ENCODE peak calls at places on chromosome 1, in seven cellular contexts. Z is MM.1S, M is NCI-H2171 treated with DMSO at 0.1 percent for 48 hours, R is foreskin fibroblast, V is activated T-cell treated with anti-CD3 and anti-CD28 coated beads for 24 hours, O is nephron progenitor cell, J is fibroblast of lung. A is an unnamed sample.

GRCh38 chr1:150551784-150552691 is 2.8 kb downstream of the ADAMTSL4 start:
- DNase-seq in Z (no peak), M (no peak), R (peak), V (no peak), O (no peak), J (peak), A (no peak)

GRCh38 chr1:209743145-209743482 is 12.7 kb upstream of the TRAF3IP3 start:
- DNase-seq in Z (no peak), M (no peak), R (peak), V (no peak), O (no peak), J (peak), A (no peak)

GRCh38 chr1:160972939-160973338 is 18.3 kb upstream of the ITLN2 start:
- DNase-seq in Z (no peak), M (no peak), R (no peak), V (no peak), O (no peak), J (no peak), A (no peak)

GRCh38 chr1:197557302-197557701 is 218.0 kb downstream of the DENND1B start:
- DNase-seq in Z (no peak), M (no peak), R (peak), V (no peak), O (no peak), J (peak), A (no peak)

GRCh38 chr1:30329802-30330557 is 393.4 kb downstream of the MATN1 start:
- DNase-seq in Z (no peak), M (no peak), R (no peak), V (no peak), O (no peak), J (no peak), A (no peak)

GRCh38 chr1:233994112-233994511 is 89.6 kb downstream of the SLC35F3 start:
- DNase-seq in Z (no peak), M (no peak), R (no peak), V (no peak), O (no peak), J (no peak), A (no peak)

GRCh38 chr1:5909576-5910275 is 82.5 kb downstream of the NPHP4 start:
- DNase-seq in Z (no peak), M (no peak), R (no peak), V (no peak), O (no peak), J (no peak), A (no peak)

GRCh38 chr1:199867601-199868000 is 159.9 kb upstream of the NR5A2 start:
- DNase-seq in Z (no peak), M (no peak), R (peak), V (no peak), O (no peak), J (peak), A (peak)